ENCODE peak calls at places on chromosomes 1 and 21, in four cellular contexts. F, X, Z and N are unnamed samples.

GRCh38 chr1:47558601-47559593 is 121.1 kb downstream of the FOXD2 start:
- DNase-seq in F (peak; percentile 80), X (no peak), Z (no peak), N (no peak)

GRCh38 chr1:67601539-67601938 is 83.5 kb upstream of the GADD45A start:
- DNase-seq in F (no peak), X (no peak), Z (no peak), N (no peak)

GRCh38 chr1:56825436-56825835 is 6.2 kb upstream of the FYB2 start:
- DNase-seq in F (no peak), X (no peak), Z (no peak), N (no peak)

GRCh38 chr21:34201001-34201400 is 127.6 kb downstream of the MRPS6 start:
- DNase-seq in F (no peak), X (no peak), Z (no peak), N (no peak)

GRCh38 chr1:185565314-185565713 is 168.9 kb upstream of the HMCN1 start:
- DNase-seq in F (no peak), X (no peak), Z (no peak), N (no peak)

GRCh38 chr1:42933060-42933586 is 25.5 kb downstream of the SLC2A1 start:
- DNase-seq in F (no peak), X (no peak), Z (no peak), N (peak; percentile 15)

GRCh38 chr1:224641030-224641429 is 24.9 kb downstream of the CNIH3 start:
- DNase-seq in F (peak; percentile 36), X (no peak), Z (no peak), N (peak; percentile 54)

GRCh38 chr1:12034381-12034801 is 15.1 kb downstream of the MIIP start:
- DNase-seq in F (no peak), X (peak; percentile 59), Z (no peak), N (no peak)

GRCh38 chr1:60345621-60346020 is 272.1 kb upstream of the C1orf87 start:
- DNase-seq in F (no peak), X (no peak), Z (no peak), N (no peak)

GRCh38 chr1:87084247-87084836 is 169.9 kb downstream of the HS2ST1 start:
- DNase-seq in F (no peak), X (no peak), Z (no peak), N (peak; percentile 38)

GRCh38 chr1:54135436-54136120 is 17.2 kb downstream of the CDCP2 start:
- DNase-seq in F (no peak), X (no peak), Z (no peak), N (no peak)

GRCh38 chr1:101022294-101022693 is 3.3 kb downstream of the DPH5 start:
- DNase-seq in F (no peak), X (no peak), Z (no peak), N (no peak)

GRCh38 chr1:50742523-50742922 is 217.5 kb downstream of the FAF1 start:
- DNase-seq in F (no peak), X (no peak), Z (no peak), N (no peak)

GRCh38 chr21:34994646-34995631 is 54.2 kb downstream of the RUNX1 start:
- DNase-seq in F (no peak), X (no peak), Z (no peak), N (no peak)

GRCh38 chr1:151056149-151056548 is 3.3 kb downstream of the CDC42SE1 start:
- DNase-seq in F (no peak), X (no peak), Z (no peak), N (peak; percentile 63)

GRCh38 chr1:244318078-244318477 is 133.6 kb downstream of the ADSS2 start:
- DNase-seq in F (no peak), X (no peak), Z (no peak), N (no peak)